ENCODE peak calls at places on chromosome 21, in five cellular contexts. V, Z, Y, L and J are unnamed samples.

GRCh38 chr21:43345746-43346409 is 81.1 kb downstream of the SIK1 start:
- DNase-seq in V (no peak), Z (no peak), Y (no peak), L (no peak), J (no peak)

GRCh38 chr21:18443686-18444085 is 40.1 kb upstream of the TMPRSS15 start:
- DNase-seq in V (peak), Z (no peak), Y (no peak), L (no peak), J (no peak)

GRCh38 chr21:14545906-14546480 is at the start of gene SAMSN1:
- DNase-seq in V (no peak), Z (no peak), Y (no peak), L (peak), J (no peak)

GRCh38 chr21:44293551-44294231 is 6.2 kb upstream of the PFKL start:
- DNase-seq in V (no peak), Z (no peak), Y (no peak), L (no peak), J (no peak)

GRCh38 chr21:31731112-31731801 is 661 bp downstream of the SCAF4 start:
- DNase-seq in V (peak), Z (peak), Y (peak), L (no peak), J (no peak)

GRCh38 chr21:33300701-33301631 is 23.8 kb upstream of the IFNAR1 start:
- DNase-seq in V (peak), Z (no peak), Y (no peak), L (no peak), J (peak)

GRCh38 chr21:14981246-14981645 is 83.6 kb downstream of the NRIP1 start:
- DNase-seq in V (peak), Z (no peak), Y (no peak), L (no peak), J (peak)

GRCh38 chr21:44988607-44989537 is 49.0 kb downstream of the SLX9 start:
- DNase-seq in V (no peak), Z (no peak), Y (no peak), L (no peak), J (no peak)

GRCh38 chr21:43701936-43702784 is 16.8 kb upstream of the PDXK start:
- DNase-seq in V (peak), Z (no peak), Y (no peak), L (no peak), J (no peak)

GRCh38 chr21:25457411-25457810 is 149.9 kb downstream of the MRPL39 start:
- DNase-seq in V (no peak), Z (no peak), Y (no peak), L (no peak), J (no peak)

GRCh38 chr21:28513450-28513849 is 479.2 kb downstream of the LTN1 start:
- DNase-seq in V (no peak), Z (no peak), Y (no peak), L (no peak), J (no peak)

GRCh38 chr21:42862123-42862475 is 17.2 kb downstream of the WDR4 start:
- DNase-seq in V (no peak), Z (no peak), Y (no peak), L (no peak), J (no peak)

GRCh38 chr21:15557925-15558324 is 171.9 kb upstream of the USP25 start:
- DNase-seq in V (peak), Z (no peak), Y (no peak), L (no peak), J (no peak)

GRCh38 chr21:41656946-41657525 is 109.8 kb downstream of the RIPK4 start:
- DNase-seq in V (no peak), Z (no peak), Y (no peak), L (no peak), J (no peak)

GRCh38 chr21:36630485-36631206 is 68.3 kb upstream of the SIM2 start:
- DNase-seq in V (peak), Z (peak), Y (peak), L (peak), J (peak)

GRCh38 chr21:37696936-37697335 is 219.3 kb downstream of the KCNJ6 start:
- DNase-seq in V (no peak), Z (no peak), Y (no peak), L (no peak), J (no peak)

GRCh38 chr21:36727886-36728285 is 29.0 kb downstream of the SIM2 start:
- DNase-seq in V (no peak), Z (no peak), Y (no peak), L (no peak), J (no peak)

GRCh38 chr21:41480086-41480690 is 27.8 kb downstream of the TMPRSS2 start:
- DNase-seq in V (peak), Z (no peak), Y (no peak), L (no peak), J (no peak)

GRCh38 chr21:15015622-15016471 is 49.0 kb downstream of the NRIP1 start:
- DNase-seq in V (no peak), Z (no peak), Y (no peak), L (no peak), J (no peak)

GRCh38 chr21:43851593-43851992 is 13.4 kb upstream of the AGPAT3 start:
- DNase-seq in V (peak), Z (no peak), Y (no peak), L (no peak), J (no peak)

GRCh38 chr21:16473965-16474364 is 744.2 kb downstream of the USP25 start:
- DNase-seq in V (no peak), Z (no peak), Y (no peak), L (no peak), J (no peak)

GRCh38 chr21:45644041-45644906 is 749 bp downstream of the PCBP3 start:
- DNase-seq in V (peak), Z (no peak), Y (no peak), L (no peak), J (no peak)

GRCh38 chr21:14533555-14534400 is 12.3 kb downstream of the SAMSN1 start:
- DNase-seq in V (no peak), Z (no peak), Y (no peak), L (no peak), J (no peak)

GRCh38 chr21:45257673-45258341 is 29.9 kb downstream of the POFUT2 start:
- DNase-seq in V (peak), Z (no peak), Y (peak), L (no peak), J (no peak)

GRCh38 chr21:15004721-15005370 is 60.0 kb downstream of the NRIP1 start:
- DNase-seq in V (peak), Z (no peak), Y (no peak), L (no peak), J (no peak)

GRCh38 chr21:17542371-17542992 is 29.6 kb downstream of the CXADR start:
- DNase-seq in V (no peak), Z (peak), Y (no peak), L (no peak), J (no peak)

GRCh38 chr21:34020934-34021553 is 52.3 kb upstream of the MRPS6 start:
- DNase-seq in V (peak), Z (no peak), Y (no peak), L (no peak), J (no peak)

GRCh38 chr21:36694041-36694515 is 4.8 kb upstream of the SIM2 start:
- DNase-seq in V (no peak), Z (no peak), Y (no peak), L (no peak), J (no peak)

GRCh38 chr21:42731264-42732032 is 78.0 kb downstream of the PDE9A start:
- DNase-seq in V (no peak), Z (no peak), Y (no peak), L (no peak), J (no peak)

GRCh38 chr21:44793269-44794030 is 8.2 kb downstream of the UBE2G2 start:
- DNase-seq in V (peak), Z (peak), Y (no peak), L (no peak), J (peak)

GRCh38 chr21:22927469-22927868 is 1929.3 kb downstream of the NCAM2 start:
- DNase-seq in V (no peak), Z (no peak), Y (no peak), L (no peak), J (no peak)

GRCh38 chr21:34813266-34813886 is 144.6 kb downstream of the CLIC6 start:
- DNase-seq in V (peak), Z (no peak), Y (no peak), L (no peak), J (no peak)

GRCh38 chr21:33825898-33826297 is 89.7 kb downstream of the ATP5PO start:
- DNase-seq in V (no peak), Z (peak), Y (no peak), L (no peak), J (no peak)